ENCODE peak calls at places on chromosomes 3 and 15, in nine cellular contexts. One of them, this sample, is unnamed.
A peak's percentile ranks its signal among the peaks of the same experiment; 100 is the strongest.

GRCh38 chr15:51735611-51736010 is 1.8 kb downstream of the LYSMD2 start:
- DNase-seq in cardiac fibroblast: no peak
- DNase-seq in lower leg skin: no peak
- DNase-seq in AG04450: no peak
- DNase-seq in H9: no peak
- DNase-seq in psoas muscle: no peak
- DNase-seq in bronchial epithelial cell: no peak
- DNase-seq in hepatocyte: no peak
- DNase-seq in cardiac muscle cell: no peak
- DNase-seq in this sample: no peak

GRCh38 chr3:32951410-32951811 is at the start of gene CCR4:
- DNase-seq in H9: no peak
- DNase-seq in cardiac fibroblast: peak; percentile 13
- DNase-seq in lower leg skin: no peak
- DNase-seq in AG04450: no peak
- DNase-seq in hepatocyte: no peak
- DNase-seq in psoas muscle: no peak
- DNase-seq in cardiac muscle cell: no peak
- DNase-seq in bronchial epithelial cell: no peak
- DNase-seq in this sample: no peak

GRCh38 chr15:98076021-98076816 is 115.7 kb downstream of the ARRDC4 start:
- DNase-seq in lower leg skin: no peak
- DNase-seq in AG04450: no peak
- DNase-seq in psoas muscle: peak; percentile 31
- DNase-seq in cardiac fibroblast: no peak
- DNase-seq in hepatocyte: peak; percentile 28
- DNase-seq in H9: no peak
- DNase-seq in cardiac muscle cell: peak; percentile 57
- DNase-seq in bronchial epithelial cell: peak; percentile 4
- DNase-seq in this sample: no peak

GRCh38 chr3:126556637-126557414 is 1.9 kb downstream of the C3orf22 start:
- DNase-seq in AG04450: no peak
- DNase-seq in lower leg skin: no peak
- DNase-seq in psoas muscle: no peak
- DNase-seq in cardiac fibroblast: no peak
- DNase-seq in hepatocyte: no peak
- DNase-seq in cardiac muscle cell: no peak
- DNase-seq in H9: peak; percentile 24
- DNase-seq in bronchial epithelial cell: no peak
- DNase-seq in this sample: no peak

GRCh38 chr3:55482496-55483195 is 4.5 kb downstream of the WNT5A start:
- DNase-seq in cardiac muscle cell: peak; percentile 66
- DNase-seq in AG04450: no peak
- DNase-seq in bronchial epithelial cell: no peak
- DNase-seq in cardiac fibroblast: no peak
- DNase-seq in hepatocyte: peak; percentile 57
- DNase-seq in lower leg skin: no peak
- DNase-seq in psoas muscle: no peak
- DNase-seq in H9: peak; percentile 69
- DNase-seq in this sample: no peak

GRCh38 chr3:148605551-148605950 is 92.2 kb upstream of the AGTR1 start:
- DNase-seq in cardiac muscle cell: no peak
- DNase-seq in H9: no peak
- DNase-seq in bronchial epithelial cell: no peak
- DNase-seq in AG04450: no peak
- DNase-seq in cardiac fibroblast: peak; percentile 35
- DNase-seq in psoas muscle: no peak
- DNase-seq in lower leg skin: no peak
- DNase-seq in hepatocyte: no peak
- DNase-seq in this sample: no peak

GRCh38 chr15:99174989-99175388 is 70.1 kb downstream of the SYNM start:
- DNase-seq in AG04450: no peak
- DNase-seq in psoas muscle: no peak
- DNase-seq in cardiac muscle cell: peak; percentile 12
- DNase-seq in bronchial epithelial cell: no peak
- DNase-seq in H9: no peak
- DNase-seq in hepatocyte: no peak
- DNase-seq in lower leg skin: no peak
- DNase-seq in cardiac fibroblast: no peak
- DNase-seq in this sample: no peak

GRCh38 chr3:175111036-175111435 is 251.9 kb downstream of the NAALADL2 start:
- DNase-seq in bronchial epithelial cell: no peak
- DNase-seq in psoas muscle: no peak
- DNase-seq in AG04450: no peak
- DNase-seq in lower leg skin: no peak
- DNase-seq in cardiac muscle cell: no peak
- DNase-seq in hepatocyte: no peak
- DNase-seq in H9: no peak
- DNase-seq in cardiac fibroblast: peak; percentile 64
- DNase-seq in this sample: no peak

GRCh38 chr15:70447927-70448698 is 315.2 kb downstream of the UACA start:
- DNase-seq in bronchial epithelial cell: no peak
- DNase-seq in AG04450: no peak
- DNase-seq in lower leg skin: no peak
- DNase-seq in cardiac fibroblast: no peak
- DNase-seq in H9: no peak
- DNase-seq in hepatocyte: no peak
- DNase-seq in psoas muscle: peak; percentile 21
- DNase-seq in cardiac muscle cell: peak; percentile 28
- DNase-seq in this sample: no peak

GRCh38 chr15:51982013-51982769 is 10.6 kb upstream of the LEO1 start:
- DNase-seq in lower leg skin: no peak
- DNase-seq in H9: no peak
- DNase-seq in AG04450: peak; percentile 54
- DNase-seq in cardiac muscle cell: peak; percentile 28
- DNase-seq in hepatocyte: peak; percentile 67
- DNase-seq in cardiac fibroblast: peak; percentile 91
- DNase-seq in psoas muscle: peak; percentile 25
- DNase-seq in bronchial epithelial cell: peak; percentile 82
- DNase-seq in this sample: no peak

GRCh38 chr3:113560845-113561623 is 28.7 kb downstream of the SIDT1 start:
- DNase-seq in psoas muscle: no peak
- DNase-seq in lower leg skin: no peak
- DNase-seq in bronchial epithelial cell: peak; percentile 73
- DNase-seq in hepatocyte: no peak
- DNase-seq in H9: no peak
- DNase-seq in cardiac muscle cell: no peak
- DNase-seq in cardiac fibroblast: peak; percentile 66
- DNase-seq in AG04450: no peak
- DNase-seq in this sample: no peak

GRCh38 chr3:27607370-27607769 is 114.8 kb downstream of the EOMES start:
- DNase-seq in AG04450: no peak
- DNase-seq in cardiac muscle cell: no peak
- DNase-seq in cardiac fibroblast: peak; percentile 58
- DNase-seq in psoas muscle: no peak
- DNase-seq in H9: no peak
- DNase-seq in lower leg skin: no peak
- DNase-seq in hepatocyte: no peak
- DNase-seq in bronchial epithelial cell: peak; percentile 93
- DNase-seq in this sample: no peak

GRCh38 chr3:161264771-161265343 is 43.7 kb downstream of the NMD3 start:
- DNase-seq in lower leg skin: no peak
- DNase-seq in psoas muscle: no peak
- DNase-seq in cardiac fibroblast: peak; percentile 34
- DNase-seq in hepatocyte: no peak
- DNase-seq in cardiac muscle cell: no peak
- DNase-seq in H9: no peak
- DNase-seq in AG04450: no peak
- DNase-seq in bronchial epithelial cell: no peak
- DNase-seq in this sample: no peak

GRCh38 chr3:2166552-2166951 is 67.9 kb downstream of the CNTN4 start:
- DNase-seq in lower leg skin: no peak
- DNase-seq in AG04450: no peak
- DNase-seq in cardiac muscle cell: peak; percentile 45
- DNase-seq in hepatocyte: peak; percentile 10
- DNase-seq in psoas muscle: no peak
- DNase-seq in cardiac fibroblast: no peak
- DNase-seq in bronchial epithelial cell: peak; percentile 18
- DNase-seq in H9: no peak
- DNase-seq in this sample: no peak
- TF ChIP-seq CTCF in lower leg skin: no peak
- TF ChIP-seq CTCF in AG04450: no peak
- TF ChIP-seq CTCF in cardiac muscle cell: no peak
- TF ChIP-seq CTCF in hepatocyte: peak; percentile 33
- TF ChIP-seq CTCF in psoas muscle: no peak
- TF ChIP-seq CTCF in cardiac fibroblast: no peak
- TF ChIP-seq CTCF in bronchial epithelial cell: no peak
- TF ChIP-seq CTCF in H9: peak; percentile 71
- TF ChIP-seq CTCF in this sample: peak; percentile 51

GRCh38 chr3:481680-482079 is 285.1 kb downstream of the CHL1 start:
- DNase-seq in psoas muscle: no peak
- DNase-seq in cardiac muscle cell: no peak
- DNase-seq in bronchial epithelial cell: peak; percentile 21
- DNase-seq in hepatocyte: peak; percentile 25
- DNase-seq in AG04450: no peak
- DNase-seq in lower leg skin: no peak
- DNase-seq in H9: no peak
- DNase-seq in cardiac fibroblast: peak; percentile 4
- DNase-seq in this sample: no peak
- TF ChIP-seq CTCF in psoas muscle: no peak
- TF ChIP-seq CTCF in cardiac muscle cell: peak; percentile 25
- TF ChIP-seq CTCF in bronchial epithelial cell: peak; percentile 12
- TF ChIP-seq CTCF in hepatocyte: peak; percentile 53
- TF ChIP-seq CTCF in AG04450: peak; percentile 20
- TF ChIP-seq CTCF in lower leg skin: no peak
- TF ChIP-seq CTCF in H9: peak; percentile 54
- TF ChIP-seq CTCF in cardiac fibroblast: no peak
- TF ChIP-seq CTCF in this sample: peak; percentile 55

GRCh38 chr3:61793056-61793455 is 231.7 kb downstream of the PTPRG start:
- DNase-seq in lower leg skin: no peak
- DNase-seq in hepatocyte: no peak
- DNase-seq in psoas muscle: no peak
- DNase-seq in AG04450: no peak
- DNase-seq in H9: no peak
- DNase-seq in cardiac muscle cell: no peak
- DNase-seq in bronchial epithelial cell: no peak
- DNase-seq in cardiac fibroblast: no peak
- DNase-seq in this sample: no peak
- TF ChIP-seq CTCF in lower leg skin: no peak
- TF ChIP-seq CTCF in hepatocyte: no peak
- TF ChIP-seq CTCF in psoas muscle: no peak
- TF ChIP-seq CTCF in AG04450: no peak
- TF ChIP-seq CTCF in H9: no peak
- TF ChIP-seq CTCF in cardiac muscle cell: no peak
- TF ChIP-seq CTCF in bronchial epithelial cell: no peak
- TF ChIP-seq CTCF in cardiac fibroblast: no peak
- TF ChIP-seq CTCF in this sample: no peak

GRCh38 chr3:41997702-41998551 is 36.0 kb upstream of the ULK4 start:
- DNase-seq in hepatocyte: no peak
- DNase-seq in cardiac fibroblast: peak; percentile 44
- DNase-seq in bronchial epithelial cell: no peak
- DNase-seq in cardiac muscle cell: peak; percentile 41
- DNase-seq in lower leg skin: no peak
- DNase-seq in AG04450: no peak
- DNase-seq in H9: peak; percentile 55
- DNase-seq in psoas muscle: no peak
- DNase-seq in this sample: no peak
- TF ChIP-seq CTCF in hepatocyte: peak; percentile 27
- TF ChIP-seq CTCF in cardiac fibroblast: peak; percentile 62
- TF ChIP-seq CTCF in bronchial epithelial cell: peak; percentile 30
- TF ChIP-seq CTCF in cardiac muscle cell: peak; percentile 56
- TF ChIP-seq CTCF in lower leg skin: no peak
- TF ChIP-seq CTCF in AG04450: peak; percentile 60
- TF ChIP-seq CTCF in H9: peak; percentile 66
- TF ChIP-seq CTCF in psoas muscle: peak; percentile 25
- TF ChIP-seq CTCF in this sample: peak; percentile 66

GRCh38 chr3:191047930-191048329 is 151.1 kb upstream of the OSTN start:
- DNase-seq in AG04450: no peak
- DNase-seq in bronchial epithelial cell: peak; percentile 5
- DNase-seq in H9: no peak
- DNase-seq in cardiac muscle cell: no peak
- DNase-seq in psoas muscle: no peak
- DNase-seq in hepatocyte: no peak
- DNase-seq in cardiac fibroblast: no peak
- DNase-seq in lower leg skin: no peak
- DNase-seq in this sample: no peak

GRCh38 chr3:191051037-191051436 is 148.0 kb upstream of the OSTN start:
- DNase-seq in bronchial epithelial cell: peak; percentile 42
- DNase-seq in cardiac muscle cell: peak; percentile 50
- DNase-seq in H9: no peak
- DNase-seq in cardiac fibroblast: peak; percentile 57
- DNase-seq in lower leg skin: no peak
- DNase-seq in AG04450: no peak
- DNase-seq in psoas muscle: no peak
- DNase-seq in hepatocyte: peak; percentile 47
- DNase-seq in this sample: no peak
- TF ChIP-seq CTCF in bronchial epithelial cell: no peak
- TF ChIP-seq CTCF in cardiac muscle cell: peak; percentile 39
- TF ChIP-seq CTCF in H9: peak; percentile 77
- TF ChIP-seq CTCF in cardiac fibroblast: peak; percentile 18
- TF ChIP-seq CTCF in lower leg skin: no peak
- TF ChIP-seq CTCF in AG04450: peak; percentile 57
- TF ChIP-seq CTCF in psoas muscle: peak; percentile 56
- TF ChIP-seq CTCF in hepatocyte: peak; percentile 67
- TF ChIP-seq CTCF in this sample: peak; percentile 84

DNA sequence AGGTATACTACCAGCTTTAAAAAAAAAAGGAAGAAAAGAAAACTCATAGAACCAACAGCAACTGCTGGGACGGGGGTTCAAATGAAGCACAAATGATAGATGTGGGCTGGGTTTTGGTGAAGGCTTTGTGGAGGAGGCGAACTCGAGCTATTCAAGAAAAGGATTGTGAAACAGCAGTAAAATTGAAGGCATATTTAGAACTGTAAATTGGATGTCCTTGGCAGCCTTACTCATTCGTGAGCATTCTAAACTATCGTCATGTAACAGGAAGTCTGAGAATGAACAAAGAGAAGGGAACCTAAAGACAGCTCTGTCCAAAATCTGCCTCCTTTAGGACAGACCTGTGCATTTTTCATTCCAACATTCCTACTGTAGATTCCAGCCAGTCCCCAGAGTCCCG is 97.8 kb downstream of the LARS2 start:
- DNase-seq in hepatocyte: no peak
- DNase-seq in AG04450: no peak
- DNase-seq in cardiac fibroblast: peak; percentile 81
- DNase-seq in H9: no peak
- DNase-seq in cardiac muscle cell: no peak
- DNase-seq in psoas muscle: no peak
- DNase-seq in bronchial epithelial cell: no peak
- DNase-seq in lower leg skin: no peak
- DNase-seq in this sample: no peak
- TF ChIP-seq CTCF in hepatocyte: no peak
- TF ChIP-seq CTCF in AG04450: no peak
- TF ChIP-seq CTCF in cardiac fibroblast: peak; percentile 4
- TF ChIP-seq CTCF in H9: no peak
- TF ChIP-seq CTCF in cardiac muscle cell: no peak
- TF ChIP-seq CTCF in psoas muscle: no peak
- TF ChIP-seq CTCF in bronchial epithelial cell: no peak
- TF ChIP-seq CTCF in lower leg skin: no peak
- TF ChIP-seq CTCF in this sample: no peak

This sample was measured in type B pancreatic cell.